ENCODE peak calls at places on chromosomes 2 and 18, in nine cellular contexts. X is foreskin fibroblast; Z is NCI-H2081; B is fibroblast of mammary gland; C is NCI-H510A treated with DMSO at 0.1 percent for 48 hours; D is ACHN; T is Kasumi-1; L is stimulated activated CD4-positive, alpha-beta T cell treated with anti-CD3 and anti-CD28 coated beads, Interleukin-4, amount 100 ng/mL, for 4 hours; O is cerebellar nuclear complex. W is an unnamed sample.

GRCh38 chr2:45770773-45771172 is 119.3 kb downstream of the PRKCE start:
- DNase-seq in X (no peak), Z (no peak), B (peak; percentile 38), C (no peak), D (no peak), T (no peak), L (no peak), O (no peak), W (peak; percentile 21)

GRCh38 chr18:51350081-51350480 is 152.6 kb upstream of the MEX3C start:
- DNase-seq in X (no peak), Z (no peak), B (no peak), C (no peak), D (no peak), T (no peak), L (no peak), O (no peak), W (no peak)

GRCh38 chr2:219308142-219309093 is 783 bp downstream of the PTPRN start:
- DNase-seq in X (peak; percentile 56), Z (no peak), B (peak; percentile 67), C (peak; percentile 68), D (peak; percentile 90), T (peak; percentile 30), L (peak; percentile 69), O (peak; percentile 24), W (peak; percentile 87)

GRCh38 chr2:30255026-30255425 is 23.7 kb downstream of the LBH start:
- DNase-seq in X (no peak), Z (no peak), B (no peak), C (no peak), D (no peak), T (no peak), L (no peak), O (no peak), W (no peak)

GRCh38 chr2:27808984-27809383 is 37.5 kb downstream of the MRPL33 start:
- DNase-seq in X (no peak), Z (no peak), B (no peak), C (no peak), D (no peak), T (no peak), L (no peak), O (no peak), W (no peak)

GRCh38 chr2:174063492-174064092 is 98.4 kb upstream of the SP3 start:
- DNase-seq in X (no peak), Z (no peak), B (no peak), C (no peak), D (no peak), T (no peak), L (no peak), O (no peak), W (no peak)

GRCh38 chr2:29066271-29066860 is 8.0 kb downstream of the PCARE start:
- DNase-seq in X (peak; percentile 35), Z (no peak), B (peak; percentile 69), C (no peak), D (no peak), T (no peak), L (no peak), O (no peak), W (peak; percentile 47)

GRCh38 chr2:54613794-54614257 is 109.6 kb upstream of the EML6 start:
- DNase-seq in X (peak; percentile 18), Z (peak; percentile 37), B (peak; percentile 58), C (no peak), D (peak; percentile 54), T (no peak), L (no peak), O (no peak), W (no peak)

GRCh38 chr2:109486711-109487130 is 127.0 kb downstream of the SEPTIN10 start:
- DNase-seq in X (no peak), Z (no peak), B (no peak), C (no peak), D (no peak), T (no peak), L (no peak), O (peak; percentile 13), W (no peak)

GRCh38 chr18:74604774-74605173 is 7.1 kb downstream of the ZNF407 start:
- DNase-seq in X (no peak), Z (no peak), B (no peak), C (no peak), D (no peak), T (no peak), L (no peak), O (no peak), W (peak; percentile 58)

GRCh38 chr18:814300-815084 is 2.5 kb upstream of the YES1 start:
- DNase-seq in X (no peak), Z (no peak), B (no peak), C (no peak), D (no peak), T (no peak), L (no peak), O (no peak), W (no peak)

GRCh38 chr2:127413782-127414743 is 4.2 kb upstream of the PROC start:
- DNase-seq in X (peak; percentile 67), Z (no peak), B (peak; percentile 84), C (no peak), D (no peak), T (no peak), L (no peak), O (no peak), W (no peak)

GRCh38 chr2:241217320-241218031 is 29.0 kb downstream of the ANO7 start:
- DNase-seq in X (peak; percentile 53), Z (peak; percentile 62), B (peak; percentile 57), C (peak; percentile 38), D (peak; percentile 83), T (no peak), L (peak; percentile 23), O (peak; percentile 20), W (peak; percentile 88)

GRCh38 chr2:460861-461260 is 173.0 kb upstream of the ALKAL2 start:
- DNase-seq in X (no peak), Z (no peak), B (peak; percentile 2), C (no peak), D (no peak), T (peak; percentile 3), L (no peak), O (no peak), W (no peak)

GRCh38 chr2:209181984-209182383 is 241.9 kb upstream of the MAP2 start:
- DNase-seq in X (no peak), Z (no peak), B (no peak), C (no peak), D (no peak), T (no peak), L (no peak), O (no peak), W (no peak)

GRCh38 chr2:121501070-121501469 is 29.6 kb upstream of the RNU4ATAC start:
- DNase-seq in X (peak; percentile 90), Z (peak; percentile 61), B (peak; percentile 95), C (no peak), D (no peak), T (peak; percentile 6), L (no peak), O (no peak), W (peak; percentile 43)

GRCh38 chr2:238415036-238415764 is 11.5 kb upstream of the ASB1 start:
- DNase-seq in X (no peak), Z (peak; percentile 58), B (no peak), C (peak; percentile 75), D (no peak), T (no peak), L (no peak), O (no peak), W (no peak)

GRCh38 chr2:180761224-180761623 is 219.2 kb upstream of the UBE2E3 start:
- DNase-seq in X (peak; percentile 79), Z (no peak), B (peak; percentile 85), C (no peak), D (no peak), T (peak; percentile 53), L (no peak), O (no peak), W (no peak)

GRCh38 chr18:3305933-3306332 is 44.0 kb downstream of the MYL12B start:
- DNase-seq in X (no peak), Z (no peak), B (peak; percentile 86), C (no peak), D (no peak), T (peak; percentile 54), L (no peak), O (no peak), W (no peak)

GRCh38 chr2:241892299-241893137 is 23.0 kb downstream of the RTP5 start:
- DNase-seq in X (peak; percentile 68), Z (no peak), B (peak; percentile 61), C (no peak), D (no peak), T (no peak), L (no peak), O (no peak), W (no peak)

GRCh38 chr2:226489765-226490164 is 309.9 kb downstream of the IRS1 start:
- DNase-seq in X (peak; percentile 80), Z (no peak), B (peak; percentile 93), C (no peak), D (peak; percentile 6), T (no peak), L (no peak), O (no peak), W (peak; percentile 37)

GRCh38 chr2:127410871-127411396 is 7.3 kb upstream of the PROC start:
- DNase-seq in X (peak; percentile 44), Z (peak; percentile 13), B (peak; percentile 44), C (no peak), D (peak; percentile 74), T (no peak), L (no peak), O (no peak), W (peak; percentile 74)

GRCh38 chr2:64405476-64406406 is 48.2 kb upstream of the LGALSL start:
- DNase-seq in X (peak; percentile 92), Z (no peak), B (peak; percentile 97), C (no peak), D (no peak), T (no peak), L (no peak), O (no peak), W (peak; percentile 63)

GRCh38 chr2:138949517-138949916 is 169.3 kb upstream of the NXPH2 start:
- DNase-seq in X (no peak), Z (no peak), B (no peak), C (no peak), D (no peak), T (no peak), L (no peak), O (no peak), W (no peak)

GRCh38 chr18:50051288-50051687 is 143.7 kb downstream of the MYO5B start:
- DNase-seq in X (peak; percentile 9), Z (no peak), B (peak; percentile 14), C (peak; percentile 11), D (peak; percentile 20), T (peak; percentile 5), L (no peak), O (no peak), W (peak; percentile 18)

GRCh38 chr2:196277002-196277401 is 105.6 kb upstream of the STK17B start:
- DNase-seq in X (no peak), Z (no peak), B (peak; percentile 70), C (peak; percentile 12), D (peak; percentile 25), T (peak; percentile 96), L (no peak), O (no peak), W (no peak)

GRCh38 chr2:74984017-74984416 is 25.6 kb downstream of the POLE4 start:
- DNase-seq in X (no peak), Z (no peak), B (no peak), C (no peak), D (no peak), T (no peak), L (no peak), O (no peak), W (no peak)

GRCh38 chr2:10278029-10278762 is 24.5 kb upstream of the HPCAL1 start:
- DNase-seq in X (peak; percentile 84), Z (no peak), B (peak; percentile 94), C (no peak), D (no peak), T (peak; percentile 84), L (no peak), O (no peak), W (peak; percentile 61)

GRCh38 chr2:120476141-120476540 is 130.2 kb downstream of the INHBB start:
- DNase-seq in X (no peak), Z (no peak), B (peak; percentile 11), C (peak; percentile 8), D (no peak), T (no peak), L (no peak), O (no peak), W (no peak)

GRCh38 chr2:57510704-57511103 is 535.9 kb upstream of the VRK2 start:
- DNase-seq in X (no peak), Z (no peak), B (no peak), C (no peak), D (no peak), T (no peak), L (no peak), O (no peak), W (no peak)

GRCh38 chr2:64524604-64525322 is 635 bp downstream of the AFTPH start:
- DNase-seq in X (no peak), Z (peak; percentile 64), B (no peak), C (no peak), D (peak; percentile 32), T (peak; percentile 43), L (peak; percentile 17), O (no peak), W (peak; percentile 61)